ENCODE peak calls at places on chromosome 5, in eight cellular contexts. F is cardiac fibroblast, M is A673, I is heart right ventricle, R is cardiac muscle cell, P is SK-N-MC, A is MM.1S, N is H7. O is an unnamed sample.

GRCh38 chr5:122967625-122968024 is 68.9 kb downstream of the PPIC start:
- DNase-seq in I (no peak), F (no peak), A (peak; percentile 63), R (no peak), M (no peak), P (no peak), N (no peak), O (no peak)

GRCh38 chr5:19886123-19886921 is 101.7 kb downstream of the CDH18 start:
- DNase-seq in F (peak; percentile 61), P (no peak), I (no peak), N (no peak), R (peak; percentile 21), A (peak; percentile 26), M (no peak), O (peak; percentile 80)

GRCh38 chr5:81825237-81825636 is 74.3 kb upstream of the SSBP2 start:
- DNase-seq in P (no peak), I (peak; percentile 67), F (peak; percentile 89), M (peak; percentile 23), A (no peak), N (no peak), R (peak; percentile 68), O (peak; percentile 70)

GRCh38 chr5:161176221-161176620 is 324.2 kb upstream of the ATP10B start:
- DNase-seq in A (no peak), M (no peak), N (no peak), P (no peak), R (no peak), I (no peak), F (no peak), O (no peak)

GRCh38 chr5:150487199-150488061 is 20.5 kb upstream of the NDST1 start:
- DNase-seq in I (peak; percentile 51), A (peak; percentile 27), M (no peak), R (peak; percentile 36), P (no peak), N (no peak), F (peak; percentile 59), O (peak; percentile 72)

GRCh38 chr5:64789457-64789856 is 20.7 kb downstream of the CWC27 start:
- DNase-seq in M (peak; percentile 10), R (peak; percentile 70), I (no peak), P (no peak), F (peak; percentile 84), A (no peak), N (no peak), O (peak; percentile 18)

GRCh38 chr5:140356878-140357730 is 2.9 kb upstream of the SLC4A9 start:
- DNase-seq in N (no peak), A (peak; percentile 39), P (no peak), I (no peak), R (no peak), M (no peak), F (no peak), O (no peak)

GRCh38 chr5:176809544-176810083 is 745 bp upstream of the UNC5A start:
- DNase-seq in N (no peak), R (no peak), P (no peak), I (no peak), F (no peak), M (peak; percentile 25), A (no peak), O (no peak)

GRCh38 chr5:174571662-174572397 is 152.6 kb upstream of the MSX2 start:
- DNase-seq in A (no peak), I (peak; percentile 77), P (peak; percentile 89), R (peak; percentile 96), N (peak; percentile 52), M (peak; percentile 86), F (peak; percentile 58), O (peak; percentile 78)

GRCh38 chr5:168753691-168754254 is 174.6 kb upstream of the PANK3 start:
- DNase-seq in F (no peak), N (no peak), M (no peak), P (no peak), I (no peak), A (no peak), R (no peak), O (no peak)

GRCh38 chr5:156189628-156190027 is 137.3 kb upstream of the SGCD start:
- DNase-seq in F (no peak), R (no peak), N (no peak), P (no peak), I (no peak), A (no peak), M (no peak), O (no peak)

GRCh38 chr5:135026645-135027317 is 7.2 kb downstream of the PITX1 start:
- DNase-seq in R (no peak), P (no peak), I (no peak), A (no peak), F (no peak), M (no peak), N (no peak), O (no peak)

GRCh38 chr5:45454114-45454513 is 242.1 kb downstream of the HCN1 start:
- DNase-seq in F (peak; percentile 0), A (no peak), I (peak; percentile 20), N (peak; percentile 28), M (peak; percentile 70), P (no peak), R (no peak), O (peak; percentile 17)

GRCh38 chr5:1702318-1702717 is 97.3 kb downstream of the MRPL36 start:
- DNase-seq in A (no peak), N (peak; percentile 68), I (no peak), P (no peak), M (no peak), F (no peak), R (no peak), O (no peak)

GRCh38 chr5:149224282-149224681 is 47.4 kb upstream of the AFAP1L1 start:
- DNase-seq in I (peak; percentile 71), N (no peak), P (no peak), F (no peak), A (no peak), R (no peak), M (no peak), O (no peak)

GRCh38 chr5:569358-569867 is 42.7 kb upstream of the CEP72 start:
- DNase-seq in M (no peak), P (no peak), F (no peak), N (no peak), A (no peak), I (no peak), R (no peak), O (no peak)

GRCh38 chr5:111197523-111197922 is 26.7 kb upstream of the CAMK4 start:
- DNase-seq in F (peak; percentile 9), N (no peak), I (no peak), M (peak; percentile 10), R (peak; percentile 43), P (no peak), A (no peak), O (no peak)

GRCh38 chr5:56270568-56271392 is 37.6 kb upstream of the ANKRD55 start:
- DNase-seq in I (peak; percentile 85), R (peak; percentile 93), A (peak; percentile 73), M (peak; percentile 82), P (peak; percentile 50), N (peak; percentile 60), F (peak; percentile 88), O (peak; percentile 86)

GRCh38 chr5:159198063-159199036 is 11.0 kb downstream of the RNF145 start:
- DNase-seq in I (no peak), A (no peak), P (no peak), N (no peak), F (no peak), R (no peak), M (no peak), O (no peak)

GRCh38 chr5:132747064-132747692 is at the start of gene CCNI2:
- DNase-seq in I (no peak), M (no peak), N (peak; percentile 86), F (no peak), P (no peak), R (no peak), A (no peak), O (peak; percentile 30)

GRCh38 chr5:93622240-93622885 is 39.3 kb downstream of the NR2F1 start:
- DNase-seq in M (peak; percentile 27), P (no peak), I (peak; percentile 17), R (peak; percentile 74), A (no peak), N (peak; percentile 22), F (peak; percentile 84), O (peak; percentile 19)

GRCh38 chr5:143880178-143880577 is 68.2 kb downstream of the HMHB1 start:
- DNase-seq in P (no peak), F (no peak), R (no peak), A (no peak), I (no peak), M (no peak), N (no peak), O (no peak)
- H3K4me3 ChIP-seq in P (no peak overlapping the region), F (no peak overlapping the region), R (no peak overlapping the region), A (no peak overlapping the region), I (no peak overlapping the region), M (no peak overlapping the region), N (no peak overlapping the region), O (no peak overlapping the region)

GRCh38 chr5:141735823-141736222 is 53.8 kb upstream of the ARAP3 start:
- DNase-seq in P (no peak), R (no peak), I (no peak), A (no peak), M (no peak), N (no peak), F (no peak), O (no peak)
- H3K4me3 ChIP-seq in P (no peak overlapping the region), R (no peak overlapping the region), I (no peak overlapping the region), A (no peak overlapping the region), M (no peak overlapping the region), N (no peak overlapping the region), F (no peak overlapping the region), O (no peak overlapping the region)

DNA sequence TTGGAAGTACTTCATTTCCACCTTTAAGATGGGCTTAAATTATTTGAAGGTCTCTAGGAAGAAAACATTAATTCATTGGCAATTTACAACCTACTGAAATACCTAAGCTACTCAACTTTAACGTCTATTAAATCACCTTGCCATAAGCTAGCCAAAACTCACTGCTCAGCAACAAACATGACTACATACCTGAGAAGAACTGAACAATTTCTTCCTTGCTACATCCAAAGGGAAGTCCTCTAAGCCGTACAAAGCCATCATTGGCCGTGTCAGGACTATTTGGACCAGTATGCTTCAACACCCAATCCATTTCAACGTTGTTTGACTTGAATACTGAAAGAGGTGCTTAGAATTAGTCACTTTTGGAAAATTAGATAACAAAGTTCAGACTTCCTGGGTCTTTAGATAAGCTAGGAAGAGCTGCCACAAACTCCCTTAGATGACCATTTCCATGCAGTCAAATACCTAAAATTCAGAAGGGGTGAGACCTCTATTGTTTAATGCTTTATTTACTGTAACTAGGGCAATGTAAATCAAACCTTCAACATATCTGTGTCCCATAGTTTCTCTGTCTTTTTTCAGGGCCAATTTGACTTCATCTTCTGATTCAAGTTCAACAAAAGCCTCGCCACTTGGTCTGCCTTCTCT is 2.6 kb downstream of the HNRNPH1 start:
- DNase-seq in F (peak; percentile 37), P (no peak), M (no peak), R (no peak), I (no peak), N (no peak), A (no peak), O (no peak)
- H3K4me3 ChIP-seq in F (peak overlapping the region; percentile 100), P (peak overlapping the region; percentile 100), M (peak overlapping the region; percentile 91), R (peak overlapping the region; percentile 79), I (peak overlapping the region; percentile 89), N (no peak overlapping the region), A (peak overlapping the region; percentile 63), O (peak overlapping the region; percentile 73)

GRCh38 chr5:95958308-95959014 is 3.2 kb downstream of the ELL2 start:
- DNase-seq in F (peak; percentile 48), P (no peak), N (peak; percentile 18), R (peak; percentile 27), I (no peak), A (no peak), M (no peak), O (peak; percentile 74)
- H3K4me3 ChIP-seq in F (peak overlapping the region; percentile 94), P (no peak overlapping the region), N (no peak overlapping the region), R (peak overlapping the region; percentile 98), I (peak overlapping the region; percentile 76), A (no peak overlapping the region), M (no peak overlapping the region), O (peak overlapping the region; percentile 92)